ENCODE peak calls at places on chromosomes 7 and 10, in six cellular contexts. K, G, L, W, V and O are unnamed samples. For H3K4me1 and H3K9me3, the result is how much of the 10 kb centered on the place peaks cover.

GRCh38 chr10:77006836-77007511 is 630.6 kb downstream of the KCNMA1 start:
- DNase-seq in V (no peak), L (no peak), W (no peak), G (no peak), K (no peak), O (no peak)

GRCh38 chr10:78267598-78267997 is 233.9 kb downstream of the RPS24 start:
- DNase-seq in G (no peak), L (peak), K (no peak), V (no peak), W (no peak), O (no peak)

GRCh38 chr7:83987764-83988163 is 206.8 kb downstream of the SEMA3A start:
- DNase-seq in W (no peak), L (no peak), V (no peak), K (no peak), G (no peak), O (no peak)

GRCh38 chr10:48608279-48608681 is 3.4 kb upstream of the ARHGAP22 start:
- DNase-seq in L (peak), V (no peak), G (peak), K (peak), W (peak), O (no peak)

GRCh38 chr10:13099144-13099665 is 758 bp upstream of the OPTN start:
- DNase-seq in W (peak), K (peak), G (peak), V (peak), L (peak), O (peak)

GRCh38 chr10:69959911-69960310 is 92.7 kb upstream of the MACROH2A2 start:
- DNase-seq in V (no peak), L (no peak), W (no peak), K (peak), G (no peak), O (no peak)

GRCh38 chr10:113108180-113108835 is 158.3 kb downstream of the TCF7L2 start:
- DNase-seq in G (no peak), L (no peak), K (peak), W (peak), V (no peak), O (no peak)

GRCh38 chr10:776772-777171 is 87.3 kb upstream of the DIP2C start:
- DNase-seq in V (no peak), K (no peak), L (no peak), G (no peak), W (no peak), O (peak)

GRCh38 chr10:70832852-70833542 is 17.2 kb downstream of the SGPL1 start:
- DNase-seq in L (no peak), K (no peak), V (no peak), G (no peak), W (no peak), O (no peak)

GRCh38 chr10:59362991-59363390 is 642 bp upstream of the FAM13C start:
- DNase-seq in W (peak), L (peak), V (peak), G (no peak), K (peak), O (peak)

GRCh38 chr10:42911359-42911758 is 128.8 kb downstream of the BMS1 start:
- DNase-seq in L (no peak), V (no peak), G (no peak), W (no peak), K (no peak), O (no peak)

GRCh38 chr7:92717982-92718716 is 118.2 kb downstream of the CDK6 start:
- DNase-seq in G (no peak), L (no peak), V (peak), K (peak), W (peak), O (peak)

GRCh38 chr10:24857001-24857695 is 95.3 kb downstream of the PRTFDC1 start:
- DNase-seq in G (no peak), W (no peak), K (no peak), L (no peak), V (no peak), O (no peak)

GRCh38 chr7:108020585-108020984 is 17.6 kb upstream of the LAMB1 start:
- DNase-seq in V (no peak), G (no peak), K (no peak), W (no peak), L (no peak), O (no peak)

GRCh38 chr7:135552148-135552547 is 5.6 kb upstream of the NUP205 start:
- DNase-seq in G (no peak), K (no peak), L (no peak), W (no peak), V (no peak), O (no peak)

GRCh38 chr7:157445246-157445955 is 108.6 kb downstream of the DNAJB6 start:
- DNase-seq in K (no peak), L (no peak), V (no peak), G (no peak), W (no peak), O (no peak)

GRCh38 chr10:79422178-79422892 is 23.1 kb downstream of the ZCCHC24 start:
- DNase-seq in V (no peak), K (no peak), L (peak), W (no peak), G (no peak), O (peak)

GRCh38 chr7:2120841-2121830 is 111.6 kb downstream of the MAD1L1 start:
- DNase-seq in V (no peak), G (no peak), W (no peak), L (no peak), K (no peak), O (no peak)

GRCh38 chr7:6175642-6176041 is 96.8 kb downstream of the CYTH3 start:
- DNase-seq in L (no peak), K (no peak), W (no peak), G (no peak), V (no peak), O (no peak)

GRCh38 chr7:29381206-29382094 is 182.2 kb upstream of the PRR15 start:
- DNase-seq in L (no peak), W (no peak), V (no peak), G (no peak), K (no peak), O (no peak)

GRCh38 chr7:45359781-45360180 is 202.2 kb downstream of the RAMP3 start:
- DNase-seq in K (no peak), G (no peak), W (no peak), V (no peak), L (no peak), O (no peak)

GRCh38 chr7:45358277-45358676 is 200.7 kb downstream of the RAMP3 start:
- DNase-seq in W (no peak), V (no peak), G (no peak), L (no peak), K (no peak), O (no peak)

GRCh38 chr7:45363669-45364068 is 206.1 kb downstream of the RAMP3 start:
- DNase-seq in L (no peak), W (no peak), G (no peak), K (no peak), V (no peak), O (no peak)

GRCh38 chr7:45359250-45359649 is 201.7 kb downstream of the RAMP3 start:
- DNase-seq in W (no peak), L (no peak), G (no peak), V (no peak), K (no peak), O (no peak)
- H3K4me1 ChIP-seq in W (under half), L (under half), G (under half), V (under half), K (under half), O (under half)

GRCh38 chr7:125834421-125834820 is 904.8 kb upstream of the POT1 start:
- DNase-seq in G (no peak), W (no peak), L (no peak), K (no peak), V (no peak), O (no peak)

GRCh38 chr7:125833839-125834238 is 904.2 kb upstream of the POT1 start:
- DNase-seq in G (no peak), L (no peak), K (no peak), V (no peak), W (no peak), O (no peak)

GRCh38 chr7:125828153-125828690 is 898.6 kb upstream of the POT1 start:
- DNase-seq in K (no peak), L (no peak), V (no peak), W (no peak), G (no peak), O (no peak)

DNA sequence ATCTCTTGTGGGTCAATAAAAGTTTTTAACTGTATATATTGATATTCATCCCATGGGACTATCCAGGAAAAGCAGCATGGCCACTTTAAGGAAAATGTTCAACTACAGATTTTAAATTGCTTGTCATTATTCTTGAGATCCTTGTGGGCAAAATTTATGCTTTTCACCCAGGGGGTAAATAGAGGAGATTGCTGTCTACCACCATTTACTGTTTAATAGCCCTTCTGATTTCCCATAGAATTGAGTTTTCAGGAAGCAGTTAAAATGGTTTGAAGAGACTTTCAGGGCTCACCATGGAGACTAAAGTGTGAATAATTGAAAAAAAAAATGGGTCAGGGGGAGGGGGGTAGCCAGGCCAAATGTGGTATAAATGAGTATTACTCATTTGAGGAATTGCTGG is 901.1 kb upstream of the POT1 start:
- DNase-seq in K (no peak), W (no peak), L (no peak), V (no peak), G (no peak), O (no peak)
- H3K9me3 ChIP-seq in K (under half), W (under half), L (under half), V (under half), G (under half), O (under half)

GRCh38 chr10:3064423-3064822 is 2.9 kb upstream of the PFKP start:
- DNase-seq in W (no peak), V (no peak), G (no peak), L (no peak), K (no peak), O (no peak)
- H3K4me1 ChIP-seq in W (under half), V (under half), G (under half), L (under half), K (under half), O (under half)

GRCh38 chr10:2460846-2461245 is 606.5 kb upstream of the PFKP start:
- DNase-seq in L (no peak), K (no peak), W (no peak), V (no peak), G (no peak), O (no peak)
- H3K9me3 ChIP-seq in L (under half), K (under half), W (under half), V (under half), G (under half), O (under half)